ENCODE peak calls at places on chromosomes 4 and X, in eight cellular contexts. P is MCF 10A, U is AG04450, K is pancreas, D is fibroblast of pulmonary artery, M is left lung, C is GM13976, N is glutamatergic neuron. X is an unnamed sample.

GRCh38 chrX:20665441-20665840 is 398.7 kb upstream of the RPS6KA3 start:
- DNase-seq in P (no peak), U (no peak), K (no peak), D (no peak), M (no peak), C (no peak), N (no peak), X (no peak)

GRCh38 chr4:113069212-113069892 is 19.9 kb downstream of the ANK2 start:
- DNase-seq in P (peak), U (no peak), K (no peak), D (no peak), M (no peak), C (no peak), N (no peak), X (no peak)

GRCh38 chr4:102638621-102639020 is 122.1 kb downstream of the MANBA start:
- DNase-seq in P (no peak), U (no peak), K (no peak), D (no peak), M (no peak), C (no peak), N (no peak), X (no peak)

GRCh38 chr4:1155314-1155713 is 17.1 kb downstream of the SPON2 start:
- DNase-seq in P (no peak), U (no peak), K (no peak), D (no peak), M (no peak), C (no peak), N (no peak), X (no peak)

GRCh38 chrX:153801646-153802045 is 7.2 kb downstream of the SSR4 start:
- DNase-seq in P (no peak), U (no peak), K (no peak), D (no peak), M (no peak), C (no peak), N (no peak), X (no peak)

GRCh38 chr4:98657531-98658286 is 702 bp downstream of the TSPAN5 start:
- DNase-seq in P (peak), U (no peak), K (no peak), D (peak), M (no peak), C (peak), N (peak), X (peak)

GRCh38 chr4:115360441-115360840 is 247.0 kb upstream of the NDST4 start:
- DNase-seq in P (peak), U (no peak), K (no peak), D (no peak), M (no peak), C (no peak), N (no peak), X (no peak)

GRCh38 chrX:47611926-47612325 is 7.7 kb downstream of the SYN1 start:
- DNase-seq in P (no peak), U (no peak), K (no peak), D (no peak), M (no peak), C (no peak), N (no peak), X (no peak)

GRCh38 chr4:78552398-78553396 is 1.1 kb downstream of the ANXA3 start:
- DNase-seq in P (peak), U (no peak), K (no peak), D (peak), M (no peak), C (no peak), N (no peak), X (no peak)

GRCh38 chrX:151754042-151754419 is 19.5 kb downstream of the CNGA2 start:
- DNase-seq in P (peak), U (peak), K (peak), D (peak), M (no peak), C (no peak), N (no peak), X (no peak)

GRCh38 chr4:77179512-77179911 is 22.5 kb downstream of the CCNG2 start:
- DNase-seq in P (no peak), U (no peak), K (no peak), D (no peak), M (no peak), C (no peak), N (no peak), X (no peak)

GRCh38 chrX:154775611-154776349 is 13.1 kb downstream of the DKC1 start:
- DNase-seq in P (peak), U (no peak), K (peak), D (peak), M (no peak), C (no peak), N (no peak), X (no peak)

GRCh38 chrX:19799319-19800182 is 87.8 kb downstream of the SH3KBP1 start:
- DNase-seq in P (no peak), U (no peak), K (no peak), D (peak), M (no peak), C (no peak), N (no peak), X (peak)

GRCh38 chrX:114611018-114611619 is 27.2 kb downstream of the HTR2C start:
- DNase-seq in P (peak), U (peak), K (no peak), D (peak), M (no peak), C (peak), N (no peak), X (no peak)

GRCh38 chr4:24863799-24864198 is 49.0 kb downstream of the CCDC149 start:
- DNase-seq in P (no peak), U (no peak), K (no peak), D (no peak), M (no peak), C (no peak), N (no peak), X (no peak)

GRCh38 chr4:168199262-168199957 is 107.1 kb downstream of the ANXA10 start:
- DNase-seq in P (no peak), U (no peak), K (no peak), D (no peak), M (no peak), C (no peak), N (no peak), X (no peak)

GRCh38 chr4:159766241-159766640 is 663.4 kb downstream of the RAPGEF2 start:
- DNase-seq in P (no peak), U (no peak), K (no peak), D (no peak), M (no peak), C (no peak), N (no peak), X (no peak)
- TF ChIP-seq CTCF in P (no peak), U (no peak), K (no peak), D (no peak), M (no peak), C (no peak), N (no peak), X (no peak)

GRCh38 chr4:172546782-172547181 is 621.8 kb upstream of the GALNT7 start:
- DNase-seq in P (no peak), U (no peak), K (no peak), D (no peak), M (no peak), C (no peak), N (no peak), X (no peak)

GRCh38 chr4:172547724-172548123 is 620.9 kb upstream of the GALNT7 start:
- DNase-seq in P (no peak), U (no peak), K (no peak), D (no peak), M (no peak), C (no peak), N (no peak), X (no peak)

GRCh38 chr4:172543249-172543648 is 625.4 kb upstream of the GALNT7 start:
- DNase-seq in P (no peak), U (no peak), K (no peak), D (no peak), M (no peak), C (no peak), N (no peak), X (no peak)
- TF ChIP-seq CTCF in P (no peak), U (no peak), K (no peak), D (no peak), M (no peak), C (no peak), N (no peak), X (no peak)

GRCh38 chr4:154349829-154350228 is 141.8 kb downstream of the DCHS2 start:
- DNase-seq in P (peak), U (no peak), K (no peak), D (peak), M (no peak), C (no peak), N (no peak), X (no peak)

GRCh38 chr4:154344686-154345085 is 146.9 kb downstream of the DCHS2 start:
- DNase-seq in P (peak), U (no peak), K (no peak), D (no peak), M (no peak), C (peak), N (peak), X (no peak)

GRCh38 chr4:154345359-154345758 is 146.2 kb downstream of the DCHS2 start:
- DNase-seq in P (no peak), U (no peak), K (no peak), D (no peak), M (no peak), C (no peak), N (no peak), X (no peak)

DNA sequence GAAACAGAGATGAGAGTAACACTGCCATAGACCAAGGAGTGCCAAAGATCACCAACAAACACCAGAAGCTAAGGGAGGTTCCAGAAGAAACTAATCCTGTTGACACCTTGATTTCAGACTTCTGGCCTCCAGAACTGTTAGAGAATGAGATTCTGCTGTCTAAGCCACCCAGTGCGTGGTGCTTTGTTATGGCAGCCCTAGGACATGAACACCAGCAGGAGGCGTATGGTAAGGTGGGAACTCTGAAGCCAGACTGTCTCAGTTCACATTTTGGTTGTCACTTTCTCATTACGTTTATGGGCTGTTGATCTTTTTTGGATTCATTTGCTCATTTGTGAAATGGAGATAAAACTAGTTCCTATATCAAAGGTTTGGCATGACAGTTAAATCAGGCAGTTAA is 142.9 kb downstream of the DCHS2 start:
- DNase-seq in P (no peak), U (no peak), K (no peak), D (no peak), M (no peak), C (no peak), N (no peak), X (no peak)
- TF ChIP-seq CTCF in P (no peak), U (no peak), K (no peak), D (no peak), M (no peak), C (no peak), N (no peak), X (no peak)

DNA sequence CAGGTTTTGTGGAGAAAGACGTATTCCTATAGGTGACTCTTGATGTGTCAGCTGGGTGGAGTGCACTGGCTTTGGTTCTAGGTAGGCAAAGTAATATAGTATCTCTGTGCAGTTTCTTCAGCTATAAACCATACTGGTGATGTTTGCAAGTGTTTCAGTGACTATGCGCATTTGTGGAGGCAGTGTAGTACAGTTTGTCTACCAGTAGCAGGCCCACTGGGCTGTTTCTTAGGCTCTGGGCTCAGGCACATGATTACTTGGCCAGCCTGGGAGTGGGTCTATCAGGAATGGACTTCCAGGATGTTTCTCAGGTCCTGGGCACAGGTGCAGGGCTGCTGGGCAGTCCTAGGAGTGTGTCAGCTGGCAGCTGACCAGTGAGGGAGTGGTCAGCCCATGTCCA is 51.9 kb upstream of the INTU start:
- DNase-seq in P (no peak), U (no peak), K (no peak), D (no peak), M (no peak), C (no peak), N (no peak), X (no peak)
- TF ChIP-seq CTCF in P (no peak), U (no peak), K (no peak), D (no peak), M (no peak), C (no peak), N (no peak), X (no peak)

DNA sequence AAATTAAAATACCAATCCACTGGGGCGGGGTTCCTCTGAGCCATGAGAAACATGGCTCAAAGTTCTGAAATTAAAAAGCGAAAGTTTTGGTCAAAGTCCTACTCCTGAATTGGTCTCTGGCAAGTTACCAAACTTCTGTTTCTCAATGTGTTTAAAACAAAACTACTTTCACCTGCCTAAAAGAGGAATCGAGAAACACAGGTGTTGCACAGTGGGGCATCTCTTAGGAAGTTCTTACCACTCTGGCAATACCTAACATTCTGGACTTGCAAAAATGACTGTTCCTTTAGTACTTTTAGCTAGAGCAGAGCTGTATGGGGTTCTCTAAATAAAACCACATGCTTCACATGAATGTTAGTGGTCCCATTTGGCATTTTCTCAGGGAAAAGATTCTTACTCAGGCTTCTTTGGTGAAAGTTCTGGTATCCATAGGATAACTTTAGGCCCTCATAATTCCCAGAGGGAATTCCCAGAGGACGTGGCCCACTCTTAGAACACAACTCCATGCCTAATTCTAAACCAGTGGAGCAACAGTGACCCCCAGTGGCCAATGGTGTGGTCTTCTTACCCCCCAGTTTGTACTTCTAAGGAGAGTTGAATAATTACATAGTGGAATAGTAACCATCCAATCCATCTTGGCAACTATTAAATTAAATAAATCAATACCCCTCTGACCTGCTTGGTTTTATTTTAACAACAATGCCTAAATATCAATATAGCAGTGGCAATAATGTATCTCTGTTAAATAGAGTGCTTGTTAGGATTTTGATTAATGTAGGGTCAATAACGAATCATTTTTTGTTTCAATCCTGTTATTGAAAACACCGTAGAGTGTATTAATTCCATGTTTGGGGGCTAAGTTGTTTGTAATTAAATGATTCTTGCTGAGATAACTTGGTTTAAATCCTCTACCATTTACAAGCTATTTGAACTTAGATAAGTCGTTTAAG is 21.9 kb downstream of the BMP3 start:
- DNase-seq in P (peak), U (peak), K (peak), D (peak), M (no peak), C (no peak), N (peak), X (no peak)
- TF ChIP-seq CTCF in P (peak), U (peak), K (peak), D (peak), M (peak), C (peak), N (peak), X (peak)

DNA sequence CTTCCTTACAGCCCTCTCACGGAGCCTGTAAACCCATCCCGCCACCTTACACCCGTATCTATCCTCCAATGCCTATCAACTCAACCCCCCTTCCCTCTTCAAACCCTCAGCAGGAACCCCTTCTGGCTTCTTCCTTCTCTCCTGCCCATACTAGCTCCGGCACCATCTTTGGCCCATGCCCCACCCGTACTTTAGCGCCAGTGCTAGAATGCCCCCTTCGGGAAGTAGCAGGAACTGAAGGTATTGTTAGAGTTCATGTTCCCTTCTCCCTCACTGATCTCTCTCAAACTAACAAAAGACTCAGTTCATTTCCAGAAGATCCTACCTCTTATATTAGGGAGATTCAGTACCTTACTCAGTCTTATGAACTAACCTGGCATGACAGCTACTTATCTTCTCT is 2.7 kb upstream of the UGT2B15 start:
- DNase-seq in P (no peak), U (no peak), K (no peak), D (no peak), M (no peak), C (no peak), N (no peak), X (no peak)
- TF ChIP-seq CTCF in P (no peak), U (no peak), K (no peak), D (no peak), M (no peak), C (no peak), N (no peak), X (no peak)

GRCh38 chrX:41137589-41137988 is 52.3 kb downstream of the USP9X start:
- DNase-seq in P (no peak), U (no peak), K (no peak), D (peak), M (no peak), C (no peak), N (no peak), X (no peak)
- TF ChIP-seq CTCF in P (peak), U (peak), K (peak), D (peak), M (peak), C (no peak), N (peak), X (peak)

GRCh38 chr4:145825255-145825654 is 113.4 kb downstream of the ZNF827 start:
- DNase-seq in P (no peak), U (no peak), K (no peak), D (no peak), M (no peak), C (no peak), N (peak), X (no peak)
- TF ChIP-seq CTCF in P (no peak), U (no peak), K (no peak), D (no peak), M (no peak), C (no peak), N (peak), X (no peak)

GRCh38 chrX:80285131-80285773 is 135.0 kb upstream of the TENT5D start:
- DNase-seq in P (peak), U (no peak), K (no peak), D (peak), M (no peak), C (no peak), N (peak), X (no peak)
- TF ChIP-seq CTCF in P (peak), U (no peak), K (peak), D (peak), M (peak), C (peak), N (no peak), X (no peak)

X was measured in tibial artery.